ENCODE peak calls at places on chromosome 15, in five cellular contexts. L is adrenal gland, H is astrocyte, F is stomach, S is neural progenitor cell. T is an unnamed sample. For H3K36me3, the result is how much of the 10 kb centered on the place peaks cover.

GRCh38 chr15:61556037-61556648 is 327.0 kb upstream of the RORA start:
- DNase-seq in L (no peak), H (peak), F (no peak), S (no peak), T (peak)

GRCh38 chr15:69994429-69995201 is 103.1 kb downstream of the TLE3 start:
- DNase-seq in L (no peak), H (no peak), F (no peak), S (no peak), T (no peak)

GRCh38 chr15:78105541-78106241 is 13.3 kb downstream of the SH2D7 start:
- DNase-seq in L (peak), H (peak), F (no peak), S (no peak), T (no peak)

GRCh38 chr15:70093481-70094309 is 4.0 kb downstream of the TLE3 start:
- DNase-seq in L (no peak), H (no peak), F (peak), S (no peak), T (peak)

GRCh38 chr15:82184776-82185175 is 77.8 kb downstream of the EFL1 start:
- DNase-seq in L (no peak), H (no peak), F (no peak), S (no peak), T (no peak)

GRCh38 chr15:25792128-25792527 is 71.0 kb downstream of the ATP10A start:
- DNase-seq in L (peak), H (no peak), F (no peak), S (no peak), T (no peak)

GRCh38 chr15:52483712-52484111 is 45.0 kb downstream of the MYO5A start:
- DNase-seq in L (no peak), H (peak), F (no peak), S (no peak), T (peak)

GRCh38 chr15:51907136-51907862 is 64.3 kb downstream of the LEO1 start:
- DNase-seq in L (no peak), H (peak), F (peak), S (no peak), T (peak)

GRCh38 chr15:39254181-39254580 is 326.7 kb upstream of the THBS1 start:
- DNase-seq in L (no peak), H (no peak), F (no peak), S (no peak), T (no peak)

GRCh38 chr15:54502416-54503075 is 524.3 kb downstream of the UNC13C start:
- DNase-seq in L (no peak), H (no peak), F (no peak), S (no peak), T (no peak)

GRCh38 chr15:62430552-62430951 is 265.5 kb upstream of the C2CD4B start:
- DNase-seq in L (no peak), H (no peak), F (no peak), S (no peak), T (no peak)

DNA sequence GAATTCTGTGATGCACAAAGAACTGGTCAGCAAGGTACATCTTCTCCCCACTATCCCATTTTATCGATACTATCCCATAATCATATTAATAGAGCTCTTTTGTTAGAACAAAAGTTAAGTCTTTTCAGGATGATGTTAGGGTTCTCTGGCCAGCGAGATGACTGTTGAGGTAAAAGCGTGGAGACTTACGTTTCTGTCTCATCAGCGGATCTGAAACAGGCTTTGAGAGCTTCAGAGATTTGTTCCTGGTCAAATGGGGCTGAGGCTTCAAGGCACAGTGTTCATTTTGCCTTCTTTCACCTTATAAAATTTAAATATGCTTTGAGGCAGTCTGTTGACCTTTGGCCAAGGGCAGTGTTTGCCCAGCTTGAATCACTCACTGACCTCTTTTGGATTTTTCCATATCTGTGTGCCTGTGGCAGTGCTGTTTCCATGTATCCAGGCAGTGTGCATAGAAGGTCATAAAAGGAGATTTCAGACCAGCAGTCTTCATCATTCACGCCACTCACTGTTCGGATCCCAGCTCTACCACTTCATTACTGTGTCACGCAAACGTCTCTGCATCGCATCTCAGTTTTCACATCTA is 3.1 kb downstream of the ADAMTSL3 start:
- DNase-seq in L (no peak), H (no peak), F (no peak), S (no peak), T (no peak)
- TF ChIP-seq CTCF in L (no peak), H (no peak), F (no peak), S (no peak), T (no peak)

DNA sequence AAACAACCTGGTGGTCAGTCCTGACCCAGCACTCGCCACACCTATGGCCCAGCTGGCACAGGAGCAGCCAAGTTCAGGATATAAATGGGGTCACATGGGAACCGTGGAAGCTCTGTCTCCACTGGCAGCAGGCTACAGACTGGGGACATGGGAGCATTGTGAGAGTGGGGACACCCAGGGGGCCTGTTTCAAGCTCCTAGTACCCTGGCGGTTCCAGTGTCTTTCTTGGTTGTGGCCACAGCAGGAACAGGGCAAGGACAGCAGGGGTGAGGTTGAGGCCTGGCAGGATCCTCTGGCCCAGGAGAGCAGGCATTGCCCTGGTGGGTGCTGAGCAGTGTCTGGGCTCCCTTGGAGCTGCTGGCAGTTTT is 1.9 kb downstream of the CSK start:
- DNase-seq in L (no peak), H (no peak), F (no peak), S (no peak), T (no peak)
- H3K4me3 ChIP-seq in L (no peak), H (peak), F (peak), S (peak), T (peak)

GRCh38 chr15:83671603-83672002 is 17.7 kb downstream of the ADAMTSL3 start:
- DNase-seq in L (no peak), H (no peak), F (no peak), S (peak), T (no peak)
- H3K36me3 ChIP-seq in L (under half), H (under half), F (under half), S (under half), T (under half)

DNA sequence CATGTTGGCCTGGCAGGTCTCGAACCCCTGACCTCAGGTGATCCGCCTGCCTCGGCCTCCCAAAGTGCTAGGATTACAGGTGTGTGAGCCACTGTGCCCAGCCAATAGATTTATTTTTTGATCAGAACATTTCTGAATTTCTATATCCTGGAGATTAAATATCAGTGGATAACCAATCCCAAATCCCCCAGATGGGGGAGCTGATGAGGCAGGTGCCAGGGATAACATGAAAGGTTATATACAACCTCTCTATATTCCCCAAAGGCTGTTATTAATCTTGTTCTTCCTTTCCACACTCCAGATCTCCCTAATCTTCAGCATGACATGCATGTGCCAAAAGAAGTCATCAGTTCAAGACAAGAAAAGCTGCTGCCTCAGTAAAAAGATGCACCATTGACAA is 112.3 kb downstream of the WDR76 start:
- DNase-seq in L (no peak), H (no peak), F (no peak), S (no peak), T (peak)
- TF ChIP-seq CTCF in L (no peak), H (peak), F (no peak), S (peak), T (peak)

GRCh38 chr15:66504563-66505429 is at the start of the genes RPL4 and ZWILCH:
- DNase-seq in L (peak), H (peak), F (peak), S (peak), T (peak)

GRCh38 chr15:66503780-66504562 is 684 bp downstream of the RPL4 start:
- DNase-seq in L (no peak), H (no peak), F (no peak), S (no peak), T (no peak)

GRCh38 chr15:66505818-66506217 is 692 bp downstream of the ZWILCH start:
- DNase-seq in L (no peak), H (no peak), F (no peak), S (no peak), T (no peak)

GRCh38 chr15:66505430-66505811 is 295 bp downstream of the ZWILCH start:
- DNase-seq in L (no peak), H (peak), F (no peak), S (peak), T (peak)

DNA sequence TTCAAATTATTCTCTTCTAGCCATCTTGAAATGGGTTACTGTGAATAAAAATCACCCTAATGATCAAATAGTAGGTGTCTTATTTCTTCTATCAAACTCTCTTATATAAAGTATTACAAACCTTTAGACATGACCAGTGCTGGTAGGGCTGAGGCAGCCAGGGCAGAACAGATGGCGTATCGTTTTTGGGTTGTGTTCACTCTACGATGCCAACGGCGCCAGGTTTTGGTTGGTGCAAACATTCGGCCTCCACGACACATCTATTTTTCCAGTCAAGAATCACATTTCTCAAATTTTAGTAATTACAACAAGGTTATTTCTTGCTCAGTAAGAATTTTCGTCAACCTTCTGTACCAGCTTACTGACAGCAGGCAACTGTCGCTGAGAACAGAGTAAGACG is 2.2 kb downstream of the RPL4 start:
- DNase-seq in L (no peak), H (no peak), F (no peak), S (no peak), T (no peak)
- H3K4me3 ChIP-seq in L (no peak), H (peak), F (peak), S (peak), T (no peak)

DNA sequence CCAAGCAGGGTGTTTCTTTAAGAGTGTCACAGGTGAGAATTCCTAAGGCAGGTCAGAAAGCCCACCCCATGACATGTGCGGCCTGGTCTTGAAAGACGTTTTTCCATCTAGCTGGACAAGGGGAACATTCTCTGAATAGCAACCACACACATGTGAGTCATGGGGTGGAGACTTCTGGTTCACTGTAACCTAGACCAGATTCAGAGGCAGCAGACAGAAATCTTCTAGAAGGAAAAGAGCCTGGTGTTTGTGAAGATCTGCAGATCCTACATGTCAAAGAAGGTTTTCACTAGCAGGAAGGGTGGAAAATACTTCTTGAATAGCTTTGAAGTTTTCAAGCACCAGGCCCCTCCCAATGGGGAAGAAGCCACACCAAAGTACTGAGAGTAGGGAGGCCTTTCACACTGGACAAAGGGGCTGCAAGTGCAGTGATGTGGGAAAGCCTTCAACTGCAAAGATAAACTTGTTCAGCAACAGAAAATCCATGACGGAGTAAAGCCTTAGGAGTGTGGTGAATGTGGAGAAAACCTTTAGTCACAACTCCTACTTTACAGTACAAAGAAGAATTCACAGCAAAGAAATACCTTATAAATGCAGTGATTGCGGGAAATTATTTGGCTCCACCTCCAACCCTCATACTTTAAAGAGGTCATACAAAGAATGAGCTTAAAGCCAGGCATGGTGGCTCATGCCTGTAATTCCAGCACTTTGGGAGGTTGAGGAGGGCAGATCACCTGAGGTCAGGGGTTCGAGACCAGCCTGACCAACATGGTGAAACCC is 17.6 kb downstream of the ADAM10 start:
- DNase-seq in L (no peak), H (peak), F (no peak), S (no peak), T (peak)
- H3K36me3 ChIP-seq in L (under half), H (under half), F (under half), S (under half), T (under half)

DNA sequence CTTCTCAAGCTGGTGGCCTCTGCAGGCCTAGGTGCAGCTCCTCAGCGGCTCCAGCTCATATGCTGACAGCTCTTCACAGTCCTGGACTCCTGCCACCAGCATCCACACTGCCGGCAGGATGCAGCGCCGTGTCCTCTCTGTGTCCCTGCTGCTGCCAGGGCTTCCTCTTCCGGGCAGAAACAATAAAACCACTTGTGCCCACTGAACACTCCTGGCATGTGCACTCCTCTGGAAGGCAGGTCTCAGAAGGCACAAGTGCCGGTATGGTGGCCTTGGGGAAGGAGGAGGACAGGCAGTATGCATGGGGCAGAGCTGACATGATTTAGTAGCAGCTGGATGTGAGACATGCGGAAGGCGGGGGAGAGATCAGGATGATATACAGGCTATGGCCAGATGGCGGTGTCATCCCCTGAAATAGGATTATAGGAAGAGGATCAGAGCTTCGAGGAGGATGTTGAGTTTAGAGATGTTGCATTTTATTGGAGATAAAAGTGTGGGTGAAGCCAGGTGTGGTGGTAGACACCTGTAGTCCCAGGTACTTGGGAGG is 7.5 kb upstream of the MAN2A2 start:
- DNase-seq in L (peak), H (no peak), F (no peak), S (peak), T (no peak)
- TF ChIP-seq CTCF in L (peak), H (peak), F (no peak), S (peak), T (no peak)

GRCh38 chr15:99117563-99118257 is 12.8 kb downstream of the SYNM start:
- DNase-seq in L (no peak), H (no peak), F (no peak), S (no peak), T (no peak)
- H3K4me3 ChIP-seq in L (no peak), H (no peak), F (no peak), S (no peak), T (no peak)

DNA sequence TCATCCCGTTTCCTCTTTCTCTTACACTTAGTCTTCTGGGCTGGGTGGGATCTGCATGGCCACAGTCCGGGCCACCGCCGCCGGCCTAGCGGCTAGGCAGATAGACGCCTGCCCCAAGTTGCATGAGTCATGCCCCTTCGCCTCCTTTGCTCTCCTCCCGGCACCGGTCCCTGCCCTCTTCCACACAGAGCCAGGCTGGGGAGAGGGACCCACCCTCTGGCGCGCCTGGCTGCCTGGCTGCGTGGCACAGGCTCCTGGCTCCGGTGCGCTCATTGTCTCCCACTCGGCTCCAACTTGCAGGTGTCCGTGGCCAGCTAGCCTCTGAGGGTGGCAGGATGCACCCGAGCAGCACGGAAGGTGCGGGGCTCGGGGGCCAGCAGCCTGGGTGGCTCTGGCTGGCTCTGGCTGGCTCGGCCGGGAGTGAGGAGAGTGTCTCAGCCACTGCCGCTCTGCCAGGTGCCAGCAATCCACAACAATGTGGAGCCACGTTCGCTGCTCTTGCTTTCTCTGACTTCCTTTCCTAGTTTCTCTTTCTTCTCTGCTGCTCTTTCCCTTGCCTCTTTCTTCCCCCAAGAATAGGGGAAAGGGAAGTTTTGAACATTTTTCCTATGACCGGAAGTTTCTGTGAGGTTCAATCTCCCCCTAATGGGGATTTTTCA is 22.4 kb upstream of the MTHFS start:
- DNase-seq in L (no peak), H (no peak), F (no peak), S (peak), T (no peak)
- H3K36me3 ChIP-seq in L (under half), H (under half), F (under half), S (under half), T (under half)

T was measured in bronchial epithelial cell.